ENCODE peak calls at places on chromosomes 2 and 18, in ten cellular contexts. C is left ventricle myocardium inferior; W is A549; X is astrocyte; Z is cardiac muscle cell; H is endothelial cell; S is HFF-Myc; E is CD8-positive, alpha-beta T cell; A is GM12878; D is activated CD8-positive, alpha-beta T cell treated with anti-CD3 and anti-CD28 coated beads for 36 hours. V is an unnamed sample.

GRCh38 chr18:8029061-8029460 is 461.9 kb downstream of the PTPRM start:
- DNase-seq in C (no peak), W (no peak), X (no peak), Z (no peak), H (no peak), S (no peak), E (no peak), A (no peak), D (no peak), V (no peak)

GRCh38 chr2:225177098-225177497 is 134.8 kb upstream of the DOCK10 start:
- DNase-seq in C (no peak), W (peak), X (peak), Z (peak), H (no peak), S (peak), E (no peak), A (no peak), D (peak), V (no peak)

GRCh38 chr18:59140287-59140885 is 702 bp downstream of the SEC11C start:
- DNase-seq in C (no peak), W (peak), X (peak), Z (peak), H (peak), S (no peak), E (no peak), A (no peak), D (no peak), V (no peak)

GRCh38 chr18:79382681-79383387 is 12.9 kb upstream of the NFATC1 start:
- DNase-seq in C (no peak), W (no peak), X (no peak), Z (no peak), H (no peak), S (no peak), E (no peak), A (no peak), D (no peak), V (no peak)

GRCh38 chr2:70975237-70975636 is 3.2 kb upstream of the ANKRD53 start:
- DNase-seq in C (no peak), W (no peak), X (no peak), Z (no peak), H (no peak), S (no peak), E (no peak), A (no peak), D (no peak), V (no peak)

GRCh38 chr18:28952339-28952738 is 775.4 kb upstream of the CDH2 start:
- DNase-seq in C (no peak), W (no peak), X (no peak), Z (no peak), H (no peak), S (no peak), E (no peak), A (no peak), D (no peak), V (no peak)

GRCh38 chr2:29446852-29447251 is 331.6 kb downstream of the CLIP4 start:
- DNase-seq in C (no peak), W (no peak), X (no peak), Z (no peak), H (no peak), S (no peak), E (no peak), A (no peak), D (no peak), V (no peak)

GRCh38 chr2:121736140-121736461 is 574 bp downstream of the NIFK start:
- DNase-seq in C (no peak), W (no peak), X (no peak), Z (no peak), H (no peak), S (no peak), E (no peak), A (no peak), D (no peak), V (no peak)

GRCh38 chr2:29115797-29116781 is 874 bp downstream of the CLIP4 start:
- DNase-seq in C (peak), W (peak), X (peak), Z (peak), H (no peak), S (peak), E (peak), A (peak), D (peak), V (no peak)

GRCh38 chr2:209209943-209210342 is 213.9 kb upstream of the MAP2 start:
- DNase-seq in C (no peak), W (no peak), X (no peak), Z (no peak), H (no peak), S (no peak), E (no peak), A (no peak), D (no peak), V (no peak)

GRCh38 chr18:2486426-2486825 is 84.9 kb downstream of the METTL4 start:
- DNase-seq in C (no peak), W (no peak), X (no peak), Z (no peak), H (no peak), S (no peak), E (no peak), A (no peak), D (no peak), V (no peak)

GRCh38 chr2:142218471-142218870 is 87.7 kb upstream of the LRP1B start:
- DNase-seq in C (no peak), W (peak), X (peak), Z (no peak), H (no peak), S (no peak), E (no peak), A (no peak), D (no peak), V (no peak)

GRCh38 chr2:240557808-240558207 is at the start of gene ANKMY1:
- DNase-seq in C (peak), W (no peak), X (peak), Z (peak), H (peak), S (no peak), E (peak), A (no peak), D (peak), V (no peak)

GRCh38 chr2:55999790-56000189 is 76.2 kb upstream of the EFEMP1 start:
- DNase-seq in C (no peak), W (no peak), X (no peak), Z (no peak), H (no peak), S (no peak), E (no peak), A (no peak), D (no peak), V (no peak)

GRCh38 chr2:165795011-165795410 is 964 bp upstream of the GALNT3 start:
- DNase-seq in C (no peak), W (no peak), X (peak), Z (no peak), H (no peak), S (no peak), E (no peak), A (no peak), D (no peak), V (no peak)

GRCh38 chr2:184425083-184425482 is 173.2 kb upstream of the ZNF804A start:
- DNase-seq in C (no peak), W (no peak), X (no peak), Z (no peak), H (no peak), S (no peak), E (no peak), A (no peak), D (no peak), V (no peak)

DNA sequence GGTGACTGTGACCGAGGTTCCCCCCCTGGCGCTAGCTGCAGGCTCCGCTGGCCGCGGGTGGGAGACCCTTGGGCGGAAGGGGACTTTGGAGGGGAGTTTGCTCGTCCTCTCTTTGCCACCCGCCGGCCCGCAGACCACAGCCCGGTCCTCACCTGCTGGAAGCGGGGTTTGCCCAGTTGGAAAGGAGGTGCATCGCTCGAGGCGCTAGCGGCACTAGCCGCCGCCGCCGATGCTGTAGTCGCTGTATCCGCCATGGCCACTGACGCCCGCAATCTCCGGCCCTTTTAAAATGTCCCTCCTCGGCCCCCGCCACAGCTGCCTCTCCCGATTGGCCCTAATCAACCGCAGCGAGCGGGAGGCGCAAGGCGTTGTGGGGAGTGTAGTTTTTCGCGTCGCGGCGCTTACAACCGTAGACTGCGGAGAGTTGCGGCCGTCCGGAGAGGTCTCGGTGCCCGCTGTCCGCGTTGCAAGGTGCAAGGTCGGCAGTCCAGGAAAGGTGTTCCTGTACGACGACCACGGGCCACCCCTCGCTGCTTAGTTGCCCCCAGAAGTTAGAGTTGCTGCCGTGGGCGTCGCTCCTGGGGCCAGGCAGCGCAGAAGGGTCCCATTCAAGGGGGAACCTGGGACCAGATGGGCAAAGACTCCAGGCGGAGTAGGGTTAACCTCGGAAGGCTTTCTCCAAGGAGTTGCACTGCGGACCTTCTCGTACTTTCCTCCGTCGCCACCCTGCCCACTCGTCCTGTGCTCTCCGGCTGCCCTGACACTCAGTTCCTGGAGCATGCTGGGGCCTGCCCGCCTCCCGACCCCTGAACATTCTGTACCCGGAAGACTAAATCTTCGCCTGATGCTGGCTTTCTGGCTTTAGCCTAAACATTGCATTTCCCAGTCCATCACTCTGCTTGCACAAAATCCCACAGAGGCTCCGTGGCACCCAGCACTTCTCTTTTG is at the start of gene SFXN5:
- DNase-seq in C (peak), W (peak), X (peak), Z (peak), H (peak), S (peak), E (peak), A (peak), D (peak), V (peak)
- TF ChIP-seq CTCF in C (peak), W (no peak), X (no peak), Z (peak), H (no peak), S (no peak), E (no peak), A (no peak), D (no peak), V (no peak)

GRCh38 chr18:61582205-61582710 is 249.0 kb downstream of the CDH20 start:
- DNase-seq in C (peak), W (no peak), X (no peak), Z (no peak), H (no peak), S (no peak), E (no peak), A (no peak), D (no peak), V (no peak)
- TF ChIP-seq CTCF in C (no peak), W (no peak), X (no peak), Z (no peak), H (peak), S (no peak), E (peak), A (peak), D (peak), V (no peak)

DNA sequence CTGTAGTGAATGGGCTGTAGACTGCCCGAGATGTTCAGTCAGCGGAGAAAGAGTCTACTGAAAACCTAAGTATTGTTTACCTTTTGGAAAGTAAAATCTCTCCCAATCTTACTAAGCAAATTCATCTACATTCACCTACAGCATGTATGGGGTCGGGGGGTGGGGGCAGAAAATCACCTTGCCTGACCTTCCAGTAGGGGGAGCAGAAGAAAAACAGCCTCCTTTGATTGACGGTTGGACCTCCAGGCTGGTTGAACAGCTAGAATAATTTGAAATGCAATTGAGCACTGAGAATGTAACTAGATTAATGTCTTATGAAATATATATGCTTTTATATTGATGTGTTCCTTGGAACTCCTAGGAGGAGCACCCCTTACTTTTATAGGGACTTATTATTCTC is 10.0 kb downstream of the LRATD1 start:
- DNase-seq in C (no peak), W (no peak), X (no peak), Z (no peak), H (no peak), S (no peak), E (no peak), A (no peak), D (no peak), V (no peak)
- TF ChIP-seq CTCF in C (no peak), W (no peak), X (no peak), Z (no peak), H (peak), S (no peak), E (no peak), A (peak), D (no peak), V (no peak)

GRCh38 chr2:158723921-158724802 is 71.0 kb upstream of the DAPL1 start:
- DNase-seq in C (no peak), W (peak), X (no peak), Z (no peak), H (peak), S (no peak), E (no peak), A (no peak), D (no peak), V (no peak)
- TF ChIP-seq CTCF in C (peak), W (peak), X (no peak), Z (peak), H (peak), S (peak), E (no peak), A (peak), D (no peak), V (no peak)

GRCh38 chr18:54269924-54270844 is 867 bp downstream of the POLI start:
- DNase-seq in C (no peak), W (peak), X (peak), Z (peak), H (peak), S (peak), E (peak), A (no peak), D (peak), V (no peak)
- TF ChIP-seq CTCF in C (peak), W (peak), X (peak), Z (peak), H (peak), S (peak), E (peak), A (peak), D (peak), V (peak)